ENCODE peak calls at places on chromosomes 16 and 17, in seven cellular contexts. One of them, this sample, is unnamed.

GRCh38 chr16:49528564-49529150 is 155.1 kb downstream of the C16orf78 start:
- DNase-seq in NCI-H2081: no peak
- DNase-seq in activated B cell treated with CpG ODN at 0.5 μM for 24 hours: no peak
- DNase-seq in T-helper 22 cell: no peak
- DNase-seq in A549: no peak
- DNase-seq in head of caudate nucleus: no peak
- DNase-seq in NCI-H748 treated with DMSO at 0.1 percent for 48 hours: no peak
- DNase-seq in this sample: no peak

GRCh38 chr16:72995151-72995881 is 52.6 kb downstream of the ZFHX3 start:
- DNase-seq in NCI-H2081: no peak
- DNase-seq in head of caudate nucleus: no peak
- DNase-seq in activated B cell treated with CpG ODN at 0.5 μM for 24 hours: no peak
- DNase-seq in NCI-H748 treated with DMSO at 0.1 percent for 48 hours: no peak
- DNase-seq in T-helper 22 cell: no peak
- DNase-seq in A549: peak
- DNase-seq in this sample: no peak

GRCh38 chr17:78263063-78263735 is 31.8 kb downstream of the TMEM235 start:
- DNase-seq in A549: no peak
- DNase-seq in NCI-H2081: no peak
- DNase-seq in activated B cell treated with CpG ODN at 0.5 μM for 24 hours: no peak
- DNase-seq in NCI-H748 treated with DMSO at 0.1 percent for 48 hours: no peak
- DNase-seq in T-helper 22 cell: no peak
- DNase-seq in head of caudate nucleus: peak
- DNase-seq in this sample: no peak

GRCh38 chr17:45160505-45161287 is 979 bp upstream of the HEXIM2 start:
- DNase-seq in activated B cell treated with CpG ODN at 0.5 μM for 24 hours: peak
- DNase-seq in head of caudate nucleus: peak
- DNase-seq in A549: peak
- DNase-seq in NCI-H748 treated with DMSO at 0.1 percent for 48 hours: peak
- DNase-seq in NCI-H2081: peak
- DNase-seq in T-helper 22 cell: peak
- DNase-seq in this sample: peak

GRCh38 chr17:39700148-39700987 is 504 bp downstream of the ERBB2 start:
- DNase-seq in A549: peak
- DNase-seq in T-helper 22 cell: no peak
- DNase-seq in NCI-H748 treated with DMSO at 0.1 percent for 48 hours: no peak
- DNase-seq in activated B cell treated with CpG ODN at 0.5 μM for 24 hours: no peak
- DNase-seq in NCI-H2081: no peak
- DNase-seq in head of caudate nucleus: no peak
- DNase-seq in this sample: no peak

GRCh38 chr17:81959362-81960129 is 1.4 kb downstream of the NOTUM start:
- DNase-seq in A549: peak
- DNase-seq in activated B cell treated with CpG ODN at 0.5 μM for 24 hours: peak
- DNase-seq in NCI-H2081: peak
- DNase-seq in NCI-H748 treated with DMSO at 0.1 percent for 48 hours: peak
- DNase-seq in T-helper 22 cell: peak
- DNase-seq in head of caudate nucleus: peak
- DNase-seq in this sample: peak

GRCh38 chr17:71762526-71762925 is 358.3 kb upstream of the SOX9 start:
- DNase-seq in NCI-H748 treated with DMSO at 0.1 percent for 48 hours: no peak
- DNase-seq in head of caudate nucleus: no peak
- DNase-seq in T-helper 22 cell: no peak
- DNase-seq in NCI-H2081: no peak
- DNase-seq in activated B cell treated with CpG ODN at 0.5 μM for 24 hours: no peak
- DNase-seq in A549: no peak
- DNase-seq in this sample: no peak

GRCh38 chr17:76146053-76146875 is 5.2 kb upstream of the FOXJ1 start:
- DNase-seq in activated B cell treated with CpG ODN at 0.5 μM for 24 hours: no peak
- DNase-seq in A549: no peak
- DNase-seq in NCI-H2081: no peak
- DNase-seq in head of caudate nucleus: no peak
- DNase-seq in T-helper 22 cell: no peak
- DNase-seq in NCI-H748 treated with DMSO at 0.1 percent for 48 hours: no peak
- DNase-seq in this sample: no peak

GRCh38 chr17:37476431-37477130 is 13.1 kb upstream of the DUSP14 start:
- DNase-seq in NCI-H2081: no peak
- DNase-seq in head of caudate nucleus: no peak
- DNase-seq in NCI-H748 treated with DMSO at 0.1 percent for 48 hours: no peak
- DNase-seq in A549: no peak
- DNase-seq in activated B cell treated with CpG ODN at 0.5 μM for 24 hours: no peak
- DNase-seq in T-helper 22 cell: no peak
- DNase-seq in this sample: no peak

GRCh38 chr16:88442811-88443576 is 10.1 kb upstream of the ZFPM1 start:
- DNase-seq in T-helper 22 cell: peak
- DNase-seq in A549: peak
- DNase-seq in activated B cell treated with CpG ODN at 0.5 μM for 24 hours: peak
- DNase-seq in NCI-H2081: peak
- DNase-seq in head of caudate nucleus: peak
- DNase-seq in NCI-H748 treated with DMSO at 0.1 percent for 48 hours: peak
- DNase-seq in this sample: peak